ENCODE peak calls at places on chromosomes 3 and 15, in six cellular contexts. B, N, R, L, F and K are unnamed samples.

GRCh38 chr15:101070502-101071273 is 151.5 kb downstream of the LRRK1 start:
- DNase-seq in B (peak), N (no peak), R (peak), L (no peak), F (no peak), K (no peak)

GRCh38 chr3:11290743-11291680 is 18.8 kb downstream of the ATG7 start:
- DNase-seq in B (no peak), N (no peak), R (peak), L (no peak), F (no peak), K (no peak)

GRCh38 chr3:71520186-71521020 is 63.1 kb downstream of the FOXP1 start:
- DNase-seq in B (no peak), N (no peak), R (peak), L (no peak), F (no peak), K (no peak)

GRCh38 chr3:150738688-150739087 is 24.3 kb downstream of the SIAH2 start:
- DNase-seq in B (no peak), N (no peak), R (no peak), L (no peak), F (no peak), K (no peak)

GRCh38 chr15:86362556-86362955 is 282.9 kb downstream of the AGBL1 start:
- DNase-seq in B (no peak), N (no peak), R (no peak), L (no peak), F (no peak), K (no peak)

GRCh38 chr15:74748322-74748946 is at the start of gene CYP1A2:
- DNase-seq in B (no peak), N (no peak), R (no peak), L (no peak), F (no peak), K (no peak)

GRCh38 chr3:138199847-138200246 is 12.7 kb downstream of the ARMC8 start:
- DNase-seq in B (no peak), N (no peak), R (no peak), L (no peak), F (peak), K (no peak)

GRCh38 chr3:66302288-66302687 is 81.5 kb downstream of the SLC25A26 start:
- DNase-seq in B (no peak), N (no peak), R (no peak), L (no peak), F (no peak), K (no peak)

GRCh38 chr3:45551214-45552010 is 43.1 kb upstream of the LIMD1 start:
- DNase-seq in B (peak), N (no peak), R (peak), L (no peak), F (peak), K (no peak)

GRCh38 chr15:79341361-79341760 is 30.4 kb downstream of the TMED3 start:
- DNase-seq in B (no peak), N (no peak), R (no peak), L (no peak), F (no peak), K (no peak)

GRCh38 chr3:69226071-69226470 is 103.7 kb upstream of the LMOD3 start:
- DNase-seq in B (no peak), N (no peak), R (no peak), L (no peak), F (no peak), K (no peak)

GRCh38 chr15:89551502-89551901 is 23.8 kb upstream of the TICRR start:
- DNase-seq in B (no peak), N (no peak), R (no peak), L (peak), F (no peak), K (no peak)

GRCh38 chr15:94674251-94674650 is 442.9 kb downstream of the MCTP2 start:
- DNase-seq in B (no peak), N (no peak), R (no peak), L (no peak), F (no peak), K (no peak)

GRCh38 chr3:55521086-55522060 is 34.3 kb upstream of the WNT5A start:
- DNase-seq in B (no peak), N (no peak), R (no peak), L (no peak), F (no peak), K (no peak)

GRCh38 chr15:31448635-31448979 is 122.0 kb downstream of the KLF13 start:
- DNase-seq in B (no peak), N (no peak), R (no peak), L (no peak), F (no peak), K (no peak)

GRCh38 chr3:99211309-99211708 is 309.8 kb upstream of the DCBLD2 start:
- DNase-seq in B (no peak), N (no peak), R (no peak), L (no peak), F (no peak), K (no peak)

GRCh38 chr3:141940204-141940776 is 63.8 kb downstream of the ATP1B3 start:
- DNase-seq in B (no peak), N (peak), R (peak), L (no peak), F (no peak), K (no peak)

GRCh38 chr15:98860647-98861041 is 146.9 kb downstream of the PGPEP1L start:
- DNase-seq in B (no peak), N (no peak), R (no peak), L (no peak), F (no peak), K (no peak)

GRCh38 chr3:11582123-11582968 is 61.4 kb downstream of the VGLL4 start:
- DNase-seq in B (no peak), N (no peak), R (peak), L (no peak), F (no peak), K (peak)

GRCh38 chr3:185552358-185552877 is at the start of gene LIPH:
- DNase-seq in B (no peak), N (peak), R (peak), L (peak), F (peak), K (peak)

GRCh38 chr3:114213669-114214541 is 23.5 kb downstream of the ZNF80 start:
- DNase-seq in B (no peak), N (no peak), R (peak), L (peak), F (no peak), K (peak)

GRCh38 chr15:101551696-101552591 is 62.4 kb upstream of the PCSK6 start:
- DNase-seq in B (no peak), N (no peak), R (no peak), L (no peak), F (no peak), K (no peak)

GRCh38 chr3:49013738-49014660 is 4.4 kb downstream of the DALRD3 start:
- DNase-seq in B (peak), N (peak), R (no peak), L (no peak), F (no peak), K (peak)

GRCh38 chr3:52280046-52280445 is 1.6 kb upstream of the WDR82 start:
- DNase-seq in B (no peak), N (no peak), R (no peak), L (no peak), F (no peak), K (no peak)

GRCh38 chr3:161422171-161422693 is 50.9 kb upstream of the SPTSSB start:
- DNase-seq in B (no peak), N (no peak), R (no peak), L (no peak), F (no peak), K (no peak)

GRCh38 chr15:101410612-101411011 is 78.9 kb downstream of the PCSK6 start:
- DNase-seq in B (no peak), N (no peak), R (no peak), L (no peak), F (no peak), K (no peak)

GRCh38 chr3:155682437-155682836 is 62.4 kb downstream of the PLCH1 start:
- DNase-seq in B (no peak), N (no peak), R (no peak), L (no peak), F (no peak), K (no peak)

GRCh38 chr3:38834110-38834509 is 18.1 kb upstream of the SCN10A start:
- DNase-seq in B (peak), N (peak), R (peak), L (no peak), F (peak), K (peak)

GRCh38 chr15:69863446-69863845 is 234.3 kb downstream of the TLE3 start:
- DNase-seq in B (no peak), N (no peak), R (no peak), L (no peak), F (no peak), K (no peak)

GRCh38 chr15:57751177-57751800 is 44.8 kb downstream of the POLR2M start:
- DNase-seq in B (peak), N (peak), R (peak), L (no peak), F (no peak), K (peak)

GRCh38 chr3:12195231-12195630 is 36.5 kb upstream of the TIMP4 start:
- DNase-seq in B (no peak), N (no peak), R (peak), L (no peak), F (no peak), K (no peak)

GRCh38 chr3:147313513-147313912 is 92.8 kb downstream of the ZIC4 start:
- DNase-seq in B (no peak), N (no peak), R (no peak), L (no peak), F (no peak), K (no peak)

GRCh38 chr3:147324356-147324755 is 82.0 kb downstream of the ZIC4 start:
- DNase-seq in B (no peak), N (no peak), R (no peak), L (no peak), F (no peak), K (no peak)

DNA sequence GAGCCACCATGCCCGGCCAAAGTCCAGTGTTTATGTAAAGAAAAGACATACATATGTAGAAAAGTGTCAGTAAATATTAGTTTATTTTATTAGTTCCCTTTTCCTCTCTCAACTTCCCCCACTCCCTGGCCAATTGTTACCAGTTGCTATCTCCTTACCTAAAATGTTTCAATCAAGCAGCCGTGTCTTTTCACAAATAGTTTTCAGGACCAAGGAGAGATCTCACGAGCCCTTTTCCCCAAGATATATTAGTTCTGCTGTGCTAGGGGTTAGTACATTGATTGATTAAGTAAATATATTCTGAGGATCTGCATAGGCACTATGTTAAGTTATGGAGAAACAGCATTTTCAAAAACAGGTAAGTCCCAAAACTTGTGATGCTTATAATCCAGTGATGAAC is 87.4 kb downstream of the ZIC4 start:
- DNase-seq in B (no peak), N (no peak), R (no peak), L (no peak), F (no peak), K (no peak)
- TF ChIP-seq BHLHE40 in B (no peak), N (no peak), R (no peak), L (no peak), F (no peak), K (no peak)

DNA sequence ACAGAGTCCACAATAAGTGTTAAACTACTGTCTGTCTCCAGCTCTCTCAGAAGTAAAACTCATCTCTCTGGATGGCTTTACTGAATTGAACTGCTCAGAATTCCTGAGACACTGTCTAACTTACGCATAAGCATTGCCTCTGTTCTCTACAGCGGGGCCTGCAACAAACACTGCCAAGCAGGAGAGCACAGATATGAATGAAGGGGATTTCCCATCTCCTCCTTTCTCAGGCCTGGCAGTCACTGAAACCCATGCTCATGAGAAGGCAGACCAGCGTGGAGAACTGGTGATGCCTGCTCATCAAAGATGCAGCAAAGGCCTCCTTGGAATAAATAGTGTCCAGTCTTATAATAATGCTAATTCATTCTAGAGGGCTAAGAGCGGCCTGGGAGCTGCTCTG is 10.3 kb downstream of the RASGRP1 start:
- DNase-seq in B (no peak), N (no peak), R (peak), L (no peak), F (no peak), K (no peak)
- TF ChIP-seq BHLHE40 in B (no peak), N (no peak), R (no peak), L (no peak), F (no peak), K (no peak)

GRCh38 chr3:196144383-196145105 is 62.7 kb upstream of the TFRC start:
- DNase-seq in B (no peak), N (no peak), R (peak), L (no peak), F (no peak), K (no peak)
- TF ChIP-seq BHLHE40 in B (no peak), N (no peak), R (peak), L (no peak), F (no peak), K (no peak)

GRCh38 chr15:64354683-64355558 is 1.1 kb downstream of the CSNK1G1 start:
- DNase-seq in B (no peak), N (no peak), R (no peak), L (no peak), F (no peak), K (no peak)
- TF ChIP-seq BHLHE40 in B (no peak), N (no peak), R (no peak), L (no peak), F (no peak), K (no peak)

DNA sequence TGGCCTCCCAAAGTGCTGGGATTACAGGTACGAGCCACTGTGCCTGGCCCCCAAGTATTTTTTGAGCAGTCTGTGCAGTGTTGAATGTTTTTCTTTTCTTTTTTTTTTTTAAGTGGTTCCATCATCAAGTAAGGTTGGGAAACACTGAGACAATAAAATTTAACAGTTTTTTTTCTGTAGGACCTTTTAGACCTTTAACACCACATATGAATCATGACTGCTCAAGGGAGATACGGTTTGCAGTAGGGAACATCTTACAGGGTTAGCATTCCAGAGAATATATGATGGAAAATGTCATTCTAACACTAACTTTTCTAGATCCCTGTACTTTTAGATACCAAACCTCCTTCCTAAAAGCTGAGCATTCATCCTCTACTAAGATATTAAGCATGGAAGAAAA is 41.7 kb downstream of the SNX4 start:
- DNase-seq in B (no peak), N (no peak), R (peak), L (no peak), F (no peak), K (no peak)
- TF ChIP-seq BHLHE40 in B (no peak), N (no peak), R (no peak), L (no peak), F (no peak), K (no peak)

GRCh38 chr3:184322731-184323487 is 8.5 kb downstream of the EIF4G1 start:
- DNase-seq in B (no peak), N (no peak), R (no peak), L (no peak), F (no peak), K (no peak)
- TF ChIP-seq BHLHE40 in B (no peak), N (no peak), R (no peak), L (no peak), F (no peak), K (no peak)

DNA sequence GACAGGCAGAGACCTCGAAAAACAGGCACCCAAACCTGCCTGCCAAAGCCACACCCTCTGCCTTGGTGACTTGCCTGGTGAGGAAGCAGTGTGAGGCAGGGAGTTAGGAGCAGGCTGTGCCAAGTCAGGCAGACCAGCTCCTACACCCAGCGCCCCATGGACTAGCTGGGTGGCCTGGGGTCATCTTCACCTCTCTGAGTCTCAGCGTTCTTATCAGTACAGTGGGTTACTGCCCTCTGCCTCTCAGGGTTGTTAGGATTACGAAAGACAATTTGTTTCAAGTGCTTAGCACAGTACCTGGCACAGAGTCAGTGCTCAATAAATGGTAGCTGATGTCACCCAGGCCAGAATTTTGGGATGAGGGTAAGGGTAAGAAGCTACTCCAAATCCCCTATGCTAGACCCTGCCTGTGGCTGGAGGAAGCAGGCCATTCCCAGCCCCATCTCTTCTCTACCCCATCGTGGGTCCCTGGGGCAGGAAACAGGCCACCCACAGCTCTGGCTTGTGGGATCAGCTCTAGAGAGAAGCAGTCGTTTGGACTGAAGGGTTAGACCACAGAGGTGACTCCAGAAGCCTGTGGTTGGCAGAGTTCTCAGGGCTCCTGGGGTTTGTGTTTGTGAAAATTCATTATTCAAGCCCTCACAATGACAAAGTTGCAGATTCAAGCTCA is 10.1 kb downstream of the SLC51B start:
- DNase-seq in B (no peak), N (no peak), R (peak), L (no peak), F (no peak), K (no peak)
- TF ChIP-seq BHLHE40 in B (no peak), N (no peak), R (no peak), L (no peak), F (no peak), K (no peak)

GRCh38 chr15:39345176-39345575 is 235.7 kb upstream of the THBS1 start:
- DNase-seq in B (no peak), N (no peak), R (no peak), L (no peak), F (no peak), K (no peak)

GRCh38 chr15:39347453-39347852 is 233.4 kb upstream of the THBS1 start:
- DNase-seq in B (no peak), N (no peak), R (no peak), L (no peak), F (no peak), K (no peak)

GRCh38 chr15:39341238-39341637 is 239.6 kb upstream of the THBS1 start:
- DNase-seq in B (no peak), N (no peak), R (no peak), L (no peak), F (no peak), K (no peak)

GRCh38 chr15:39344662-39345141 is 236.2 kb upstream of the THBS1 start:
- DNase-seq in B (peak), N (no peak), R (no peak), L (no peak), F (no peak), K (no peak)
- TF ChIP-seq BHLHE40 in B (no peak), N (no peak), R (no peak), L (no peak), F (no peak), K (no peak)

GRCh38 chr15:44034334-44034733 is 160.7 kb downstream of the FRMD5 start:
- DNase-seq in B (no peak), N (no peak), R (no peak), L (no peak), F (no peak), K (no peak)
- TF ChIP-seq BHLHE40 in B (no peak), N (no peak), R (no peak), L (no peak), F (no peak), K (no peak)